ENCODE peak calls at places on chromosome 6, in five cellular contexts. Y, H, V, K and R are unnamed samples. For H3K4me1, the result is how much of the 10 kb centered on the place peaks cover.

GRCh38 chr6:79705456-79705995 is 74.4 kb downstream of the SH3BGRL2 start:
- DNase-seq in V (no peak), K (no peak), H (no peak), Y (no peak), R (no peak)

GRCh38 chr6:118770835-118771234 is 119.4 kb upstream of the CEP85L start:
- DNase-seq in V (no peak), Y (no peak), H (no peak), K (no peak), R (no peak)

GRCh38 chr6:36268478-36269248 is 1.2 kb upstream of the PNPLA1 start:
- DNase-seq in H (no peak), K (no peak), V (no peak), Y (peak), R (no peak)

GRCh38 chr6:16712250-16712930 is 48.9 kb downstream of the ATXN1 start:
- DNase-seq in H (peak), Y (no peak), K (no peak), V (no peak), R (no peak)

GRCh38 chr6:6366778-6367177 is 46.3 kb upstream of the F13A1 start:
- DNase-seq in H (no peak), K (no peak), V (no peak), Y (no peak), R (no peak)

GRCh38 chr6:60643870-60644269 is 1642.2 kb downstream of the KHDRBS2 start:
- DNase-seq in V (no peak), K (no peak), H (no peak), Y (no peak), R (no peak)

GRCh38 chr6:37819802-37820712 is 530 bp downstream of the ZFAND3 start:
- DNase-seq in K (peak), Y (peak), V (peak), H (peak), R (peak)

GRCh38 chr6:106547961-106548453 is 81.3 kb downstream of the RTN4IP1 start:
- DNase-seq in K (no peak), V (no peak), H (peak), Y (peak), R (peak)

GRCh38 chr6:157087974-157088373 is 235.3 kb downstream of the TMEM242 start:
- DNase-seq in Y (no peak), V (no peak), H (no peak), K (no peak), R (no peak)

GRCh38 chr6:47967843-47968242 is 143.2 kb downstream of the PTCHD4 start:
- DNase-seq in Y (no peak), K (no peak), H (no peak), V (no peak), R (no peak)

GRCh38 chr6:115969930-115970273 is 90.8 kb downstream of the FRK start:
- DNase-seq in K (no peak), V (no peak), H (peak), Y (peak), R (no peak)

GRCh38 chr6:76403058-76403457 is 330.6 kb upstream of the IMPG1 start:
- DNase-seq in K (no peak), H (no peak), V (no peak), Y (no peak), R (no peak)

GRCh38 chr6:8110725-8111124 is 8.4 kb upstream of the EEF1E1 start:
- DNase-seq in V (no peak), H (no peak), Y (no peak), K (no peak), R (no peak)

GRCh38 chr6:44016131-44016870 is 111.0 kb downstream of the MRPL14 start:
- DNase-seq in V (no peak), K (no peak), Y (peak), H (peak), R (no peak)

GRCh38 chr6:155185544-155185943 is 78.3 kb upstream of the CLDN20 start:
- DNase-seq in K (no peak), V (peak), Y (peak), H (peak), R (no peak)

GRCh38 chr6:116511424-116512131 is at the start of gene CALHM5:
- DNase-seq in K (no peak), V (peak), H (peak), Y (peak), R (peak)

GRCh38 chr6:142913511-142914047 is 31.4 kb downstream of the HIVEP2 start:
- DNase-seq in H (no peak), K (peak), Y (no peak), V (no peak), R (no peak)

GRCh38 chr6:29926081-29926794 is 16.1 kb upstream of the HLA-A start:
- DNase-seq in Y (peak), H (no peak), V (no peak), K (no peak), R (no peak)

GRCh38 chr6:163563303-163563702 is 148.8 kb downstream of the QKI start:
- DNase-seq in H (no peak), V (no peak), K (no peak), Y (no peak), R (no peak)

GRCh38 chr6:73523434-73524123 is 2.7 kb upstream of the EEF1A1 start:
- DNase-seq in V (peak), Y (peak), H (no peak), K (peak), R (peak)

GRCh38 chr6:95819939-95820338 is 195.8 kb upstream of the FUT9 start:
- DNase-seq in K (no peak), V (no peak), Y (no peak), H (no peak), R (no peak)

GRCh38 chr6:11952291-11952690 is 59.8 kb upstream of the HIVEP1 start:
- DNase-seq in V (no peak), Y (no peak), K (no peak), H (no peak), R (no peak)

GRCh38 chr6:141988327-141988726 is 144.4 kb upstream of the GJE1 start:
- DNase-seq in H (no peak), V (no peak), K (no peak), Y (no peak), R (no peak)

DNA sequence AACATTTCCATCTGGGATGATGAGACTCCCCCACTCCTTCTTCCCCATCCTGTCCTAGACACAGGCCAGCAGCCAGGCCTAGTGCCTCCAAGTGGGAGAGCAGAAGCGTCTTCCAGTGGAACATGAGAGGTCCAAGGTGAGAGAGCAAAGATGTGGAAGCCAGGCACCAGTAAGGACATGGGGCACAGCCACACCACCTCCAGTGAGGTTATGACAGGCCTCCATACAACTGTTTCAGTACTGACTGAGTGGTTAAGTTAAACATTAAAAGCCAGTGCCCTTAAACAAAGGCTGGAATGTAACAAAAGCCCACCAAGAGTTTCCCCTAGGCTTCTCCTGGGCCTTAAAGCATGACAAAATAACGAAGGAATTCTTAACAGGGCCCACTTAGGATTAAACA is 5.3 kb downstream of the ZBTB24 start:
- DNase-seq in Y (no peak), H (no peak), K (no peak), V (no peak), R (peak)
- H3K4me1 ChIP-seq in Y (under half), H (under half), K (half or more), V (under half), R (under half)

DNA sequence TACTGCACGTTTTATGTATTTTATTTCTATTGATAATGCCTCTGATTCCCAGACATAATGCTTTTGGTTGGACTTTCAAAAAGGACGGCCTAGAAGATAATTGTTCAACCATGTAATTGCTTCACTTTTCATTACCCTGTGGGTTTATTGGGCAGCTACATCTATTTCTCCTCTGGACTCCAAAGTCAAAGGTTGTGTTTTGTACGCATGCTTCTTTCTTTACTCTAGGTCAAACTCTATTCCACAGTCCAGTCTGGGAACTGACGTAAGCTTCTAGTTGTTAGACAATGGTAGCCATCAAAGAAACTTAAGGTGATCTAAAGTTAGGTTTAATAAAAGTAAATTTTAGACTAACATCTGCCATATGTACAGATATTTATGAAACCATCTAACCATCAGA is 6.6 kb upstream of the SLC17A3 start:
- DNase-seq in K (no peak), V (no peak), Y (no peak), H (no peak), R (no peak)
- H3K27ac ChIP-seq in K (no peak), V (no peak), Y (no peak), H (no peak), R (no peak)

GRCh38 chr6:2959909-2960719 is 11.3 kb downstream of the SERPINB6 start:
- DNase-seq in H (peak), Y (peak), V (no peak), K (no peak), R (peak)
- H3K4me1 ChIP-seq in H (under half), Y (under half), V (under half), K (under half), R (under half)

DNA sequence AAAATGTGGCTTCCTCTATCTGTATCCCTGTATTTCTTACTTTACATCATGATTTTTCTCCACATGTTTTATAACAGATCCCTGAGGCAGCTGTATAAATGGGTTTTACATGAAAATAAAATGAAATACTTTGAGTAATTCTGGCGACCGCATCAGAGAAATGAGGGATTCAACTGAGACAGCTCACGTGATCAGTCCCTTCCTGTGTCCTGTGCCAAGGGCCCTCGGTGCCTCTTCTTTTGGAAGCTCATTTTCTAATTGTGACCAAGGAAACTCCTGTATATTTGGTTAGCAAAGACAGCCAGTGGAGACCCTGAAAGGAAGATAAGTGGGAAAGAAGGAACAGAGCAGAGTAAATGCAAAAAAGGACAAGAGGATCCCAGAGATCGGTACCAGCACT is 129.9 kb downstream of the FYN start:
- DNase-seq in Y (no peak), V (no peak), K (no peak), H (no peak), R (no peak)
- H3K27ac ChIP-seq in Y (no peak), V (no peak), K (no peak), H (no peak), R (no peak)

GRCh38 chr6:158654960-158655485 is 5.2 kb downstream of the SYTL3 start:
- DNase-seq in V (no peak), K (no peak), H (peak), Y (peak), R (no peak)
- H3K4me1 ChIP-seq in V (under half), K (half or more), H (under half), Y (under half), R (half or more)

GRCh38 chr6:159931112-159931511 is 37.8 kb upstream of the IGF2R start:
- DNase-seq in Y (no peak), V (no peak), K (no peak), H (no peak), R (no peak)

GRCh38 chr6:159935065-159935464 is 33.8 kb upstream of the IGF2R start:
- DNase-seq in Y (peak), H (no peak), V (no peak), K (no peak), R (no peak)

GRCh38 chr6:159935633-159936032 is 33.2 kb upstream of the IGF2R start:
- DNase-seq in H (no peak), K (no peak), Y (peak), V (no peak), R (no peak)

GRCh38 chr6:159933077-159933476 is 35.8 kb upstream of the IGF2R start:
- DNase-seq in V (no peak), H (no peak), K (no peak), Y (peak), R (no peak)

DNA sequence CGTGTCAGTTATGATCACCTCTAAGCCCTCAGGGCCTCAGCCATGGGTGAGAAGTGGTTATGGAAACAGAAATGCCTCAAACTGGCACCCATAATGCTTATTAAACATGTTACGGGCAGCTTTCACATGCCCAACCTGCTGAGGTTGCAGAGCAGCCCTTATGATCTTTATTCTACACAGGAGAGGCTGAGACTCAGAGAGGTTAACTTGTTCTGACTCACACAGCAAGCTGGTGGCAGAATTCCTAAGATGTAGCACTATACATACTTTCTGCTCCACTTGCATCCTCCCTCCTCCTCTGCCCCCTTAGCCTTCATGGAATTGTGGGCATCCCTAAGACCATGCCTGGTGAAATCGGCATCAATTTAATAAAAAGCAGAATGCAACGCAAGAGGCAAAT is 34.7 kb upstream of the IGF2R start:
- DNase-seq in V (no peak), K (no peak), Y (no peak), H (no peak), R (no peak)
- H3K27ac ChIP-seq in V (no peak), K (no peak), Y (no peak), H (no peak), R (no peak)